ENCODE peak calls at places on chromosomes 1 and 21, in seven cellular contexts. Y is foreskin fibroblast, W is fibroblast of lung, R is OCI-LY7, E is astrocyte of the spinal cord, N is fibroblast of mammary gland, P is heart right ventricle. T is an unnamed sample.
A peak's percentile ranks its signal among the peaks of the same experiment; 100 is the strongest.

GRCh38 chr1:33332881-33333280 is 12.0 kb upstream of the A3GALT2 start:
- DNase-seq in W (no peak), Y (no peak), E (no peak), R (no peak), P (no peak), N (no peak), T (no peak)

GRCh38 chr1:67280696-67281095 is 27.0 kb upstream of the IL12RB2 start:
- DNase-seq in N (no peak), W (no peak), R (no peak), P (no peak), Y (no peak), E (no peak), T (no peak)

GRCh38 chr1:26177182-26177684 is at the start of gene CNKSR1:
- DNase-seq in Y (no peak), W (no peak), E (no peak), P (no peak), R (no peak), N (no peak), T (peak; percentile 91)

GRCh38 chr1:21491483-21492170 is 17.6 kb upstream of the ALPL start:
- DNase-seq in W (peak; percentile 23), E (no peak), Y (no peak), R (no peak), N (no peak), P (no peak), T (no peak)

GRCh38 chr21:29196021-29196663 is 65.7 kb downstream of the MAP3K7CL start:
- DNase-seq in Y (peak; percentile 94), P (no peak), E (peak; percentile 89), N (peak; percentile 96), W (peak; percentile 95), R (peak; percentile 55), T (peak; percentile 94)

GRCh38 chr1:247295746-247296145 is 35.9 kb downstream of the ZNF496 start:
- DNase-seq in N (no peak), E (no peak), P (no peak), R (no peak), Y (no peak), W (no peak), T (no peak)

GRCh38 chr1:9239622-9240401 is 5.2 kb downstream of the H6PD start:
- DNase-seq in Y (no peak), N (peak; percentile 95), W (peak; percentile 60), R (peak; percentile 69), P (peak; percentile 53), E (peak; percentile 75), T (no peak)

GRCh38 chr1:89607156-89607555 is 25.8 kb upstream of the LRRC8C start:
- DNase-seq in E (no peak), N (no peak), P (no peak), Y (no peak), R (no peak), W (no peak), T (no peak)

GRCh38 chr1:33056426-33056825 is 19.7 kb upstream of the AK2 start:
- DNase-seq in Y (no peak), R (no peak), E (no peak), N (no peak), P (no peak), W (no peak), T (no peak)

GRCh38 chr1:219062161-219062560 is 111.5 kb upstream of the LYPLAL1 start:
- DNase-seq in W (no peak), P (no peak), N (peak; percentile 59), Y (no peak), R (no peak), E (no peak), T (peak; percentile 14)

GRCh38 chr1:20785907-20786309 is 1.2 kb downstream of the HP1BP3 start:
- DNase-seq in N (peak; percentile 4), E (peak; percentile 5), W (peak; percentile 11), R (peak; percentile 63), Y (no peak), P (no peak), T (no peak)

GRCh38 chr1:10866314-10867091 is 70.1 kb upstream of the CASZ1 start:
- DNase-seq in R (peak; percentile 3), N (peak; percentile 8), P (no peak), E (no peak), W (no peak), Y (peak; percentile 12), T (peak; percentile 33)

GRCh38 chr21:15895142-15896106 is 165.6 kb downstream of the USP25 start:
- DNase-seq in R (no peak), W (peak; percentile 26), N (peak; percentile 15), E (peak; percentile 42), Y (no peak), P (no peak), T (no peak)

GRCh38 chr1:206521694-206522402 is 14.5 kb downstream of the RASSF5 start:
- DNase-seq in P (no peak), E (no peak), R (no peak), W (no peak), Y (no peak), N (no peak), T (no peak)

GRCh38 chr1:214546886-214547641 is 4.3 kb downstream of the PTPN14 start:
- DNase-seq in P (no peak), N (no peak), R (no peak), W (peak; percentile 40), Y (no peak), E (no peak), T (no peak)
- H3K4me3 ChIP-seq in P (no peak overlapping the region), N (no peak overlapping the region), R (no peak overlapping the region), W (no peak overlapping the region), Y (no peak overlapping the region), E (no peak overlapping the region), T (peak overlapping the region; percentile 83)

GRCh38 chr1:186155594-186155993 is 219.5 kb downstream of the TPR start:
- DNase-seq in R (peak; percentile 44), E (peak; percentile 82), N (peak; percentile 89), P (no peak), W (peak; percentile 79), Y (peak; percentile 65), T (peak; percentile 82)
- TF ChIP-seq CTCF in R (peak; percentile 81), E (peak; percentile 67), N (peak; percentile 74), P (peak; percentile 48), W (peak; percentile 74), Y (peak; percentile 69), T (peak; percentile 70)

DNA sequence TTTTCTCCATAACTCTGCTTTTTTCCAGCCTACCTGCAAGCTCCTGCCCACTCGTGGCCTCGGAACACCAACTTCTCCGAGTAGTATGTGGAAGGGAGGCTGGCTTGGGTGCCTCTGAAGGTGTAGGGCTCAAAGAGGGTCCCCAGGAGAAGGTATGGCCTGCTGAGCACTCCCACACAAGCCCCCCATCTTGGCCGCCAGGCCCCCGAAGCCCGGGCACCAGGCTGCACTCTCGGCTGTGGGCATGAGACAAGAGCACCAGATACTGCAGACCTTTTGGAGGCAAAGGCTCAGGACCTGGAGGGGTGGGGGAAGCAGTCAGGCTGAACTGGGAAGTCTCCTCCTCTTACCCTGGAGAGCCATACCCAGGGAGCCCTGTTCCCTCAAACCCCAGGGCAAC is 1.7 kb downstream of the ZNF692 start:
- DNase-seq in Y (no peak), W (no peak), P (no peak), E (no peak), R (no peak), N (no peak), T (no peak)
- H3K4me3 ChIP-seq in Y (peak overlapping the region; percentile 66), W (peak overlapping the region; percentile 53), P (no peak overlapping the region), E (peak overlapping the region; percentile 73), R (peak overlapping the region; percentile 79), N (peak overlapping the region; percentile 80), T (peak overlapping the region; percentile 85)

GRCh38 chr21:42892931-42893660 is at the start of gene NDUFV3:
- DNase-seq in N (peak; percentile 96), Y (peak; percentile 98), P (peak; percentile 100), E (peak; percentile 97), W (peak; percentile 97), R (peak; percentile 100), T (peak; percentile 99)
- TF ChIP-seq CTCF in N (no peak), Y (no peak), P (no peak), E (no peak), W (no peak), R (no peak), T (no peak)

GRCh38 chr1:15411593-15412487 is 2.2 kb downstream of the EFHD2 start:
- DNase-seq in E (no peak), R (peak; percentile 77), W (peak; percentile 53), P (peak; percentile 54), Y (no peak), N (no peak), T (peak; percentile 32)
- H3K4me3 ChIP-seq in E (peak overlapping the region; percentile 84), R (peak overlapping the region; percentile 87), W (peak overlapping the region; percentile 48), P (peak overlapping the region; percentile 84), Y (peak overlapping the region; percentile 78), N (peak overlapping the region; percentile 76), T (peak overlapping the region; percentile 73)

DNA sequence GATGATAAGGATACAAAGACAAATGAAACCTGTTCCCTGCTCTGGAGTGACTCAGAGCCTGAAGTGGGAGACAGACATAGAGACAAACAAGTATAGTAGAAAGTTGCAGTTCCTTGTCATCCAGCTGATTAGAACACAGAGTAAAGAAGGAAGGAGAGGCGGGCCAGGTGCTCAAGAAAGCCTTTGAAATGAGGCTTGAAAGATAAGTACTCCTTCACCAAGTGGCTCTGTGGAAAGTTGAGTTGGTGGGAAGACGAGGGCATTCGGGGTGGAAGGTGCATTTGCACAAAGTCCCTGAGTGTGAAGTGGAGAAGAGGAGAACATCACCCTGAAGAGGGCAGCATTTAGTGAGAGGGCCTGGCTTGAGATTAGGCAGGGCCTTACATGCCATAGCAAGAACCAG is 17.0 kb downstream of the MARK1 start:
- DNase-seq in R (peak; percentile 1), Y (no peak), N (no peak), W (peak; percentile 22), E (no peak), P (no peak), T (peak; percentile 60)
- TF ChIP-seq CTCF in R (peak; percentile 40), Y (no peak), N (peak; percentile 11), W (peak; percentile 27), E (no peak), P (no peak), T (peak; percentile 23)

T was measured in epithelial cell of esophagus.